ENCODE peak calls at places on chromosomes 6 and 20, in six cellular contexts. R is thoracic aorta, S is left ventricle myocardium inferior, C is tibial artery, B is small intestine, Q is cardiac muscle cell. Z is an unnamed sample. For H3K4me1, the result is how much of the 10 kb centered on the place peaks cover.

GRCh38 chr6:7107578-7108195 is at the start of gene RREB1:
- DNase-seq in R (no peak), B (peak), S (peak), C (peak), Q (peak), Z (peak)

GRCh38 chr6:51129043-51129442 is 310.4 kb downstream of the TFAP2B start:
- DNase-seq in Q (no peak), S (no peak), B (no peak), C (no peak), R (no peak), Z (no peak)

GRCh38 chr20:17701826-17702225 is 2.1 kb downstream of the BANF2 start:
- DNase-seq in Q (no peak), C (no peak), R (no peak), S (no peak), B (no peak), Z (no peak)

GRCh38 chr20:32965581-32966373 is 38.5 kb downstream of the SUN5 start:
- DNase-seq in S (no peak), B (peak), Q (no peak), R (no peak), C (no peak), Z (peak)

GRCh38 chr6:158014505-158015187 is 33.0 kb downstream of the SYNJ2 start:
- DNase-seq in B (no peak), C (no peak), R (no peak), Q (no peak), S (peak), Z (no peak)

GRCh38 chr20:11569163-11569562 is 348.5 kb upstream of the BTBD3 start:
- DNase-seq in S (no peak), R (no peak), B (no peak), Q (peak), C (no peak), Z (no peak)

GRCh38 chr20:22590662-22591061 is 6.3 kb upstream of the FOXA2 start:
- DNase-seq in R (no peak), C (no peak), S (no peak), B (no peak), Q (no peak), Z (no peak)

GRCh38 chr6:79072640-79073181 is 5.3 kb downstream of the PHIP start:
- DNase-seq in S (no peak), C (no peak), Q (no peak), R (no peak), B (no peak), Z (no peak)

GRCh38 chr6:151081658-151082057 is 158.1 kb upstream of the AKAP12 start:
- DNase-seq in S (no peak), C (no peak), B (no peak), R (no peak), Q (no peak), Z (no peak)

GRCh38 chr6:167918507-167919278 is 78.8 kb upstream of the KIF25 start:
- DNase-seq in R (no peak), B (no peak), S (no peak), C (no peak), Q (no peak), Z (no peak)

GRCh38 chr6:16446241-16446640 is 207.9 kb downstream of the GMPR start:
- DNase-seq in S (no peak), C (no peak), B (no peak), Q (no peak), R (no peak), Z (no peak)

GRCh38 chr6:125781307-125781868 is 9.4 kb upstream of the NCOA7 start:
- DNase-seq in C (peak), R (no peak), B (no peak), S (no peak), Q (peak), Z (no peak)

GRCh38 chr6:168333471-168333870 is 13.9 kb upstream of the DACT2 start:
- DNase-seq in S (no peak), R (no peak), C (no peak), Q (no peak), B (peak), Z (no peak)

GRCh38 chr6:12075067-12075563 is 63.0 kb downstream of the HIVEP1 start:
- DNase-seq in C (no peak), B (no peak), S (no peak), R (no peak), Q (peak), Z (no peak)

GRCh38 chr6:73400656-73401055 is 6.0 kb downstream of the DDX43 start:
- DNase-seq in C (no peak), R (no peak), Q (no peak), S (no peak), B (no peak), Z (no peak)

GRCh38 chr20:33689973-33690372 is 3.8 kb upstream of the E2F1 start:
- DNase-seq in S (no peak), Q (peak), C (no peak), B (no peak), R (no peak), Z (no peak)

GRCh38 chr6:128491643-128492206 is 28.7 kb downstream of the PTPRK start:
- DNase-seq in Q (peak), B (peak), S (no peak), R (no peak), C (no peak), Z (no peak)

GRCh38 chr20:11850901-11851300 is 66.8 kb upstream of the BTBD3 start:
- DNase-seq in B (no peak), R (no peak), Q (peak), C (no peak), S (no peak), Z (no peak)

GRCh38 chr6:43779864-43780260 is 9.9 kb downstream of the VEGFA start:
- DNase-seq in Q (peak), C (no peak), S (no peak), B (no peak), R (no peak), Z (no peak)

GRCh38 chr20:50762435-50763201 is 31.2 kb downstream of the PARD6B start:
- DNase-seq in C (peak), S (peak), R (peak), B (no peak), Q (peak), Z (peak)

GRCh38 chr6:30029587-30029986 is 31.5 kb upstream of the POLR1H start:
- DNase-seq in R (no peak), B (no peak), C (no peak), Q (no peak), S (no peak), Z (no peak)

GRCh38 chr6:53495496-53495895 is 49.4 kb downstream of the GCLC start:
- DNase-seq in C (no peak), B (no peak), S (no peak), R (no peak), Q (no peak), Z (no peak)

GRCh38 chr6:53496100-53496499 is 48.8 kb downstream of the GCLC start:
- DNase-seq in B (no peak), Q (no peak), S (no peak), C (no peak), R (no peak), Z (no peak)

GRCh38 chr6:53492860-53493634 is 51.9 kb downstream of the GCLC start:
- DNase-seq in S (no peak), B (peak), Q (peak), R (no peak), C (no peak), Z (no peak)

GRCh38 chr6:53493635-53494025 is 51.3 kb downstream of the GCLC start:
- DNase-seq in B (no peak), R (no peak), Q (no peak), S (no peak), C (no peak), Z (no peak)

GRCh38 chr6:53494076-53494475 is 50.8 kb downstream of the GCLC start:
- DNase-seq in Q (peak), B (no peak), R (no peak), S (no peak), C (no peak), Z (no peak)
- H3K27ac ChIP-seq in Q (no peak), B (no peak), R (no peak), S (no peak), C (no peak), Z (no peak)

GRCh38 chr20:36104244-36104643 is 50.3 kb upstream of the EPB41L1 start:
- DNase-seq in S (no peak), Q (no peak), R (no peak), C (no peak), B (no peak), Z (no peak)
- H3K4me1 ChIP-seq in S (under half), Q (under half), R (under half), C (under half), B (under half), Z (under half)

GRCh38 chr20:25061103-25061799 is 3.3 kb upstream of the ACSS1 start:
- DNase-seq in B (peak), R (no peak), C (peak), Q (no peak), S (no peak), Z (no peak)
- H3K27ac ChIP-seq in B (no peak), R (no peak), C (no peak), Q (no peak), S (no peak), Z (no peak)

GRCh38 chr6:129748212-129748900 is 38.4 kb upstream of the ARHGAP18 start:
- DNase-seq in C (peak), Q (peak), S (no peak), R (no peak), B (peak), Z (no peak)

GRCh38 chr6:129748901-129749748 is 39.1 kb upstream of the ARHGAP18 start:
- DNase-seq in R (no peak), Q (peak), C (no peak), B (no peak), S (no peak), Z (no peak)

GRCh38 chr6:129747588-129748112 is 37.7 kb upstream of the ARHGAP18 start:
- DNase-seq in C (no peak), R (no peak), Q (no peak), S (no peak), B (no peak), Z (no peak)

GRCh38 chr6:129750390-129750789 is 40.4 kb upstream of the ARHGAP18 start:
- DNase-seq in R (no peak), Q (peak), S (no peak), C (no peak), B (no peak), Z (no peak)

DNA sequence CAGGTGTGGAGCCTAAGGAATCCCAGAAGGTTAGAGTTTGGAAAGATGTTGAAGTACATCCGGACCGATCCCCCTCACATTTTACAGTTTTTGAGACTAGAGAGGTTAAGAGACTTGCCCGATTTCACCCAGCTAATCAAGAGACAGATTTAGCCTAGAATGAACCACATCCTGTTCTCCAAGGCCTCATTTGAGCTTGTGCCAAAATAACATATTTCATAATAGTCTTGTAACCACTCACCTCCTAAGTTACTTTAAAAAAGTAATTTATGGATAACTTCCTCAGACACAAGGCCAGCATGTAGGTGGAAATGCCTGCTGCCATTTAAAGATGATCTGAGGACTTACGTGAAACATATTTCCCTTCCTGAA is 39.8 kb upstream of the ARHGAP18 start:
- DNase-seq in C (no peak), B (peak), Q (peak), R (no peak), S (no peak), Z (no peak)
- H3K4me1 ChIP-seq in C (under half), B (under half), Q (under half), R (under half), S (under half), Z (under half)

GRCh38 chr20:47412073-47412472 is 55.6 kb upstream of the ZMYND8 start:
- DNase-seq in R (no peak), S (no peak), C (no peak), Q (no peak), B (no peak), Z (no peak)
- H3K27ac ChIP-seq in R (peak), S (peak), C (peak), Q (no peak), B (no peak), Z (no peak)

DNA sequence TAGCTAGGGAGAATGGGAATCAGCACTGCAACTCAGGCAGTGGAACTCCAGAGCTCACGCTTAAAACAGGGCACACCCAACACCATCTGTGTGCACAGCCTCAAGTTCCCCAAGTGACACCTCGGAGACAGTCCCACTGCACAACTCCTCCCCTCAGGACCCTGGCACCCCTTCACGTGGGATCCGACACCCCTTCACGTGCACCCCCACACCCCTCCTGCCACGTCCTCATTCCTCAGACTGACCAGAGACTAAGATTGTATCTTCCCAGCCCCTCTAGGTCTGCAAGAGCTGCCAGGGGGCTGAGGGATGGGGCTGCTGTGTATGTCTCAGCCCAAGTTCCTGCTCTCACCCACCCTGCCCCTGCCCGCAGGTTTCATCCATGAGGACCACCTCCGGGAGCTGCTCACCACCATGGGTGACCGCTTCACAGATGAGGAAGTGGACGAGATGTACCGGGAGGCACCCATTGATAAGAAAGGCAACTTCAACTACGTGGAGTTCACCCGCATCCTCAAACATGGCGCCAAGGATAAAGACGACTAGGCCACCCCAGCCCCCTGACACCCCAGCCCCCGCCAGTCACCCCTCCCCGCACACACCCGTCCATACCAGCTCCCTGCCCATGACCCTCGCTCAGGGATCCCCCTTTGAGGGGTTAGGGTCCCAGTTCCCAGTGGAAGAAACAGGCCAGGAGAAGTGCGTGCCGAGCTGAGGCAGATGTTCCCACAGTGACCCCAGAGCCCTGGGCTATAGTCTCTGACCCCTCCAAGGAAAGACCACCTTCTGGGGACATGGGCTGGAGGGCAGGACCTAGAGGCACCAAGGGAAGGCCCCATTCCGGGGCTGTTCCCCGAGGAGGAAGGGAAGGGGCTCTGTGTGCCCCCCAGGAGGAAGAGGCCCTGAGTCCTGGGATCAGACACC is 7.6 kb downstream of the MYL9 start:
- DNase-seq in R (no peak), Q (no peak), B (no peak), C (no peak), S (no peak), Z (no peak)
- H3K4me1 ChIP-seq in R (half or more), Q (under half), B (under half), C (half or more), S (half or more), Z (under half)

GRCh38 chr20:39660965-39661364 is 698.8 kb downstream of the DHX35 start:
- DNase-seq in C (no peak), Q (no peak), R (no peak), S (no peak), B (peak), Z (no peak)
- H3K27ac ChIP-seq in C (no peak), Q (no peak), R (no peak), S (no peak), B (no peak), Z (no peak)